ENCODE peak calls at places on chromosomes 11 and 22, in seven cellular contexts. One of them, this sample, is unnamed.

GRCh38 chr11:10459029-10459970 is 4.2 kb downstream of the AMPD3 start:
- DNase-seq in GM10248: peak
- DNase-seq in EL: no peak
- DNase-seq in activated T-cell treated with anti-CD3 and anti-CD28 coated beads, Interleukin-2, amount 50 U/mL, for 24 hours: peak
- DNase-seq in DMS 273 treated with DMSO at 0.1 percent for 48 hours: no peak
- DNase-seq in occipital lobe: no peak
- DNase-seq in OCI-LY7: peak
- DNase-seq in this sample: no peak

GRCh38 chr22:23012081-23012622 is 58.2 kb upstream of the GNAZ start:
- DNase-seq in GM10248: peak
- DNase-seq in EL: no peak
- DNase-seq in activated T-cell treated with anti-CD3 and anti-CD28 coated beads, Interleukin-2, amount 50 U/mL, for 24 hours: peak
- DNase-seq in DMS 273 treated with DMSO at 0.1 percent for 48 hours: no peak
- DNase-seq in occipital lobe: no peak
- DNase-seq in OCI-LY7: no peak
- DNase-seq in this sample: no peak

GRCh38 chr11:27208846-27209245 is 154.2 kb downstream of the CCDC34 start:
- DNase-seq in GM10248: no peak
- DNase-seq in EL: no peak
- DNase-seq in activated T-cell treated with anti-CD3 and anti-CD28 coated beads, Interleukin-2, amount 50 U/mL, for 24 hours: no peak
- DNase-seq in DMS 273 treated with DMSO at 0.1 percent for 48 hours: no peak
- DNase-seq in occipital lobe: no peak
- DNase-seq in OCI-LY7: no peak
- DNase-seq in this sample: no peak

GRCh38 chr11:124798991-124799383 is 1.2 kb downstream of the MSANTD2 start:
- DNase-seq in GM10248: peak
- DNase-seq in EL: peak
- DNase-seq in activated T-cell treated with anti-CD3 and anti-CD28 coated beads, Interleukin-2, amount 50 U/mL, for 24 hours: no peak
- DNase-seq in DMS 273 treated with DMSO at 0.1 percent for 48 hours: no peak
- DNase-seq in occipital lobe: no peak
- DNase-seq in OCI-LY7: peak
- DNase-seq in this sample: no peak

GRCh38 chr11:107999759-108000455 is 8.8 kb upstream of the CUL5 start:
- DNase-seq in GM10248: peak
- DNase-seq in EL: peak
- DNase-seq in activated T-cell treated with anti-CD3 and anti-CD28 coated beads, Interleukin-2, amount 50 U/mL, for 24 hours: peak
- DNase-seq in DMS 273 treated with DMSO at 0.1 percent for 48 hours: peak
- DNase-seq in occipital lobe: no peak
- DNase-seq in OCI-LY7: peak
- DNase-seq in this sample: no peak

GRCh38 chr11:28808771-28809170 is 700.6 kb downstream of the METTL15 start:
- DNase-seq in GM10248: no peak
- DNase-seq in EL: no peak
- DNase-seq in activated T-cell treated with anti-CD3 and anti-CD28 coated beads, Interleukin-2, amount 50 U/mL, for 24 hours: no peak
- DNase-seq in DMS 273 treated with DMSO at 0.1 percent for 48 hours: no peak
- DNase-seq in occipital lobe: no peak
- DNase-seq in OCI-LY7: no peak
- DNase-seq in this sample: no peak

GRCh38 chr22:47687364-47687655 is 924.9 kb downstream of the TBC1D22A start:
- DNase-seq in GM10248: no peak
- DNase-seq in EL: no peak
- DNase-seq in activated T-cell treated with anti-CD3 and anti-CD28 coated beads, Interleukin-2, amount 50 U/mL, for 24 hours: no peak
- DNase-seq in DMS 273 treated with DMSO at 0.1 percent for 48 hours: no peak
- DNase-seq in occipital lobe: no peak
- DNase-seq in OCI-LY7: no peak
- DNase-seq in this sample: no peak

GRCh38 chr11:107705027-107705426 is 6.8 kb downstream of the SLN start:
- DNase-seq in GM10248: no peak
- DNase-seq in EL: peak
- DNase-seq in activated T-cell treated with anti-CD3 and anti-CD28 coated beads, Interleukin-2, amount 50 U/mL, for 24 hours: no peak
- DNase-seq in DMS 273 treated with DMSO at 0.1 percent for 48 hours: no peak
- DNase-seq in occipital lobe: no peak
- DNase-seq in OCI-LY7: no peak
- DNase-seq in this sample: no peak

GRCh38 chr22:26669060-26669481 is 11.7 kb downstream of the MIAT start:
- DNase-seq in GM10248: no peak
- DNase-seq in EL: peak
- DNase-seq in activated T-cell treated with anti-CD3 and anti-CD28 coated beads, Interleukin-2, amount 50 U/mL, for 24 hours: no peak
- DNase-seq in DMS 273 treated with DMSO at 0.1 percent for 48 hours: peak
- DNase-seq in occipital lobe: no peak
- DNase-seq in OCI-LY7: peak
- DNase-seq in this sample: no peak

GRCh38 chr22:17910561-17911311 is 113.6 kb downstream of the MICAL3 start:
- DNase-seq in GM10248: no peak
- DNase-seq in EL: peak
- DNase-seq in activated T-cell treated with anti-CD3 and anti-CD28 coated beads, Interleukin-2, amount 50 U/mL, for 24 hours: no peak
- DNase-seq in DMS 273 treated with DMSO at 0.1 percent for 48 hours: no peak
- DNase-seq in occipital lobe: peak
- DNase-seq in OCI-LY7: no peak
- DNase-seq in this sample: peak

GRCh38 chr11:3162410-3163240 is 2.5 kb downstream of the OSBPL5 start:
- DNase-seq in GM10248: no peak
- DNase-seq in EL: no peak
- DNase-seq in activated T-cell treated with anti-CD3 and anti-CD28 coated beads, Interleukin-2, amount 50 U/mL, for 24 hours: no peak
- DNase-seq in DMS 273 treated with DMSO at 0.1 percent for 48 hours: no peak
- DNase-seq in occipital lobe: no peak
- DNase-seq in OCI-LY7: no peak
- DNase-seq in this sample: peak

GRCh38 chr11:86571273-86571948 is 101.0 kb downstream of the ME3 start:
- DNase-seq in GM10248: no peak
- DNase-seq in EL: peak
- DNase-seq in activated T-cell treated with anti-CD3 and anti-CD28 coated beads, Interleukin-2, amount 50 U/mL, for 24 hours: no peak
- DNase-seq in DMS 273 treated with DMSO at 0.1 percent for 48 hours: no peak
- DNase-seq in occipital lobe: no peak
- DNase-seq in OCI-LY7: no peak
- DNase-seq in this sample: no peak

GRCh38 chr11:127521413-127521812 is 520.8 kb upstream of the KIRREL3 start:
- DNase-seq in GM10248: no peak
- DNase-seq in EL: peak
- DNase-seq in activated T-cell treated with anti-CD3 and anti-CD28 coated beads, Interleukin-2, amount 50 U/mL, for 24 hours: no peak
- DNase-seq in DMS 273 treated with DMSO at 0.1 percent for 48 hours: no peak
- DNase-seq in occipital lobe: no peak
- DNase-seq in OCI-LY7: no peak
- DNase-seq in this sample: no peak

GRCh38 chr22:25410849-25411248 is 153.6 kb upstream of the GRK3 start:
- DNase-seq in GM10248: peak
- DNase-seq in EL: no peak
- DNase-seq in activated T-cell treated with anti-CD3 and anti-CD28 coated beads, Interleukin-2, amount 50 U/mL, for 24 hours: no peak
- DNase-seq in DMS 273 treated with DMSO at 0.1 percent for 48 hours: no peak
- DNase-seq in occipital lobe: no peak
- DNase-seq in OCI-LY7: no peak
- DNase-seq in this sample: no peak

GRCh38 chr11:73661035-73661628 is 14.8 kb downstream of the PLEKHB1 start:
- DNase-seq in GM10248: peak
- DNase-seq in EL: peak
- DNase-seq in activated T-cell treated with anti-CD3 and anti-CD28 coated beads, Interleukin-2, amount 50 U/mL, for 24 hours: peak
- DNase-seq in DMS 273 treated with DMSO at 0.1 percent for 48 hours: peak
- DNase-seq in occipital lobe: peak
- DNase-seq in OCI-LY7: peak
- DNase-seq in this sample: peak

GRCh38 chr11:128497057-128497957 is 90.1 kb downstream of the ETS1 start:
- DNase-seq in GM10248: peak
- DNase-seq in EL: peak
- DNase-seq in activated T-cell treated with anti-CD3 and anti-CD28 coated beads, Interleukin-2, amount 50 U/mL, for 24 hours: no peak
- DNase-seq in DMS 273 treated with DMSO at 0.1 percent for 48 hours: no peak
- DNase-seq in occipital lobe: no peak
- DNase-seq in OCI-LY7: no peak
- DNase-seq in this sample: no peak

GRCh38 chr11:8533332-8533731 is 60.7 kb downstream of the STK33 start:
- DNase-seq in GM10248: peak
- DNase-seq in EL: no peak
- DNase-seq in activated T-cell treated with anti-CD3 and anti-CD28 coated beads, Interleukin-2, amount 50 U/mL, for 24 hours: no peak
- DNase-seq in DMS 273 treated with DMSO at 0.1 percent for 48 hours: peak
- DNase-seq in occipital lobe: no peak
- DNase-seq in OCI-LY7: no peak
- DNase-seq in this sample: no peak

This sample was measured in anterior cingulate cortex.